ENCODE peak calls at places on chromosomes 3 and 15, in four cellular contexts. R is pancreas, Y is adrenal gland, T is tibial artery. J is an unnamed sample.

GRCh38 chr3:185549111-185549510 is 3.3 kb downstream of the LIPH start:
- DNase-seq in Y (peak), R (peak), T (no peak), J (no peak)

GRCh38 chr3:30751610-30752299 is 142.7 kb downstream of the GADL1 start:
- DNase-seq in R (peak), T (no peak), Y (peak), J (peak)

GRCh38 chr15:97235285-97235985 is 725.1 kb upstream of the ARRDC4 start:
- DNase-seq in Y (peak), R (peak), T (no peak), J (peak)

GRCh38 chr3:68931406-68932149 is 769 bp downstream of the TAFA4 start:
- DNase-seq in T (no peak), R (peak), Y (no peak), J (no peak)

GRCh38 chr3:125967156-125967555 is 1.8 kb upstream of the ROPN1B start:
- DNase-seq in R (no peak), Y (no peak), T (no peak), J (no peak)

GRCh38 chr3:185382154-185382553 is 19.2 kb downstream of the MAP3K13 start:
- DNase-seq in T (no peak), R (no peak), Y (no peak), J (no peak)

GRCh38 chr3:4904801-4905695 is 74.2 kb upstream of the BHLHE40 start:
- DNase-seq in R (no peak), T (no peak), Y (no peak), J (no peak)

GRCh38 chr15:70099966-70100494 is 2.3 kb upstream of the TLE3 start:
- DNase-seq in Y (no peak), T (no peak), R (no peak), J (no peak)

GRCh38 chr3:14836049-14836468 is 17.3 kb downstream of the FGD5 start:
- DNase-seq in R (peak), Y (peak), T (peak), J (peak)

GRCh38 chr3:64352596-64352989 is 127.3 kb upstream of the PRICKLE2 start:
- DNase-seq in T (no peak), Y (no peak), R (no peak), J (no peak)

GRCh38 chr3:28081533-28081947 is 159.9 kb upstream of the CMC1 start:
- DNase-seq in T (no peak), R (no peak), Y (no peak), J (no peak)

GRCh38 chr3:117059054-117059989 is 349.7 kb downstream of the TUSC7 start:
- DNase-seq in Y (peak), T (no peak), R (no peak), J (no peak)

GRCh38 chr15:94387854-94388441 is 156.6 kb downstream of the MCTP2 start:
- DNase-seq in T (no peak), R (no peak), Y (no peak), J (no peak)

GRCh38 chr15:48751595-48751994 is 59.3 kb downstream of the CEP152 start:
- DNase-seq in T (no peak), Y (no peak), R (no peak), J (no peak)

GRCh38 chr3:66353530-66353929 is 132.7 kb downstream of the SLC25A26 start:
- DNase-seq in Y (no peak), T (no peak), R (no peak), J (no peak)

GRCh38 chr15:101490408-101490891 is 943 bp upstream of the PCSK6 start:
- DNase-seq in T (no peak), Y (no peak), R (no peak), J (no peak)

GRCh38 chr15:29348308-29348914 is 78.8 kb upstream of the NSMCE3 start:
- DNase-seq in Y (peak), R (peak), T (no peak), J (no peak)

GRCh38 chr3:154921351-154921750 is 158.8 kb upstream of the MME start:
- DNase-seq in Y (no peak), R (no peak), T (no peak), J (no peak)

GRCh38 chr3:112007641-112008040 is 8.9 kb downstream of the TAGLN3 start:
- DNase-seq in Y (no peak), T (no peak), R (no peak), J (no peak)

GRCh38 chr3:170024581-170024980 is 13.2 kb upstream of the GPR160 start:
- DNase-seq in R (no peak), T (no peak), Y (no peak), J (no peak)

GRCh38 chr15:89429023-89429422 is 67.4 kb downstream of the RHCG start:
- DNase-seq in T (no peak), Y (no peak), R (no peak), J (no peak)

GRCh38 chr3:101266566-101266965 is 53.8 kb downstream of the IMPG2 start:
- DNase-seq in Y (no peak), R (no peak), T (no peak), J (no peak)

GRCh38 chr3:112437146-112438022 is 61.9 kb downstream of the BTLA start:
- DNase-seq in R (no peak), T (no peak), Y (no peak), J (no peak)

GRCh38 chr3:19559724-19560442 is 374.1 kb downstream of the EFHB start:
- DNase-seq in Y (no peak), T (no peak), R (no peak), J (no peak)

GRCh38 chr15:48413304-48413703 is 82.1 kb downstream of the DUT start:
- DNase-seq in T (no peak), Y (no peak), R (no peak), J (no peak)

GRCh38 chr15:45183511-45183910 is 4.3 kb downstream of the SHF start:
- DNase-seq in T (no peak), Y (no peak), R (no peak), J (no peak)

GRCh38 chr15:65312400-65312916 is 8.0 kb downstream of the RNU5B-1 start:
- DNase-seq in Y (peak), R (no peak), T (no peak), J (peak)

GRCh38 chr15:55526559-55527036 is 18.6 kb upstream of the DNAAF4 start:
- DNase-seq in Y (peak), R (peak), T (no peak), J (no peak)

GRCh38 chr3:48016336-48016973 is at the start of gene MAP4:
- DNase-seq in R (no peak), Y (no peak), T (no peak), J (no peak)

GRCh38 chr3:155188036-155188435 is 105.4 kb downstream of the STRIT1 start:
- DNase-seq in Y (no peak), T (no peak), R (no peak), J (no peak)

GRCh38 chr15:41154412-41154811 is 38.3 kb upstream of the INO80 start:
- DNase-seq in T (no peak), Y (peak), R (no peak), J (no peak)

GRCh38 chr3:195755391-195755790 is 34.6 kb downstream of the MUC20 start:
- DNase-seq in T (peak), Y (no peak), R (no peak), J (no peak)

GRCh38 chr3:7388026-7388425 is 527.1 kb downstream of the GRM7 start:
- DNase-seq in R (no peak), T (no peak), Y (no peak), J (no peak)

GRCh38 chr3:54862526-54862925 is 65.3 kb downstream of the LRTM1 start:
- DNase-seq in R (no peak), T (no peak), Y (no peak), J (no peak)

GRCh38 chr3:107117922-107118576 is 259.2 kb upstream of the CCDC54 start:
- DNase-seq in Y (peak), T (no peak), R (no peak), J (no peak)

GRCh38 chr3:148950806-148951205 is 40.5 kb upstream of the GYG1 start:
- DNase-seq in T (no peak), Y (no peak), R (no peak), J (no peak)
- TF ChIP-seq CTCF in T (no peak), Y (no peak), R (no peak), J (peak)

DNA sequence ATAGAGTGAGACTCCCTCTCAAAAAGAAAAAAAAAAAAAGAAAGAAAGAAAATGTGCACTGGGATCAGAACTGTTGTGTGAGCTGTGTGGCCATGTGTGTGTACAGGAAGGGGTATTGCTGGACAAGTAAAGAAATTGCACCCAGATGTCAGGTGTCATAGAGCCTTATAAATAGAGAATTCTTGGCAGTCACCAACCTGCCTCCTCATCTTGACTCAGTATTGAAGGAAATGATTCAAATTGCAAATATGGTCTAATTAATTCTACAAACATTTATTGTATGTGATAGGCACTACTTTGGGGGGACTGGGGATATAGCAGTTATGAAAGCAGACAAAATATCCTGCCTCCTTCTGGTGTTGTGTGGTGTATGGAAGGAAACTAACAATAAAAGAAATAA is 243.8 kb upstream of the TTC14 start:
- DNase-seq in R (no peak), T (no peak), Y (no peak), J (no peak)
- H3K27ac ChIP-seq in R (no peak), T (no peak), Y (no peak), J (no peak)

DNA sequence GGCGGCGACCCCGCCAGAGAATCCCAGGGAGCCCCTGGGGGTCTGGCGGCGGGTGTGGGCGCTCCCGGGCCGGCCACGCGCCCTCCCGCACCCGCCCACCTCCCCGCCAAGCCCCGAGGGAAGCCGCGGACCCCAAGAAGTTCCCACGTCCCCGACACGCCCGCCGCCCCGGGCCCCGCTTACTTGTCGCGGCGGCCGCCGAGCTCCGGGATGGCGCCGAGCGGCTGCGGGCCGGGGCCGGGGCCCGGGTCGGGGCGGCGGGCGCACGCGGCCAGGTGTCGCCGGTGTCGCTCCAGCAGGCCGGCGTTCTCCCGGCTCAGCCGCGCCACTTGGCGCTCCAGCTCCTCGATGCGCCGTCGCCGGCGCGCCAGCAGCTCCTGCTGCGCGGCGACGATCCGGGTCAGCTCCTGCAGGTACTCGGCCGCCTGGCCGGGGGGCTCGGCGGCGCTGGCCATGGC is 137.6 kb downstream of the NUP210 start:
- DNase-seq in Y (no peak), R (peak), T (peak), J (no peak)
- H3K4me3 ChIP-seq in Y (peak), R (peak), T (peak), J (peak)

GRCh38 chr3:122307288-122307687 is 17.8 kb upstream of the CSTA start:
- DNase-seq in Y (no peak), R (no peak), T (no peak), J (no peak)

GRCh38 chr3:122310361-122310760 is 14.7 kb upstream of the CSTA start:
- DNase-seq in R (no peak), Y (no peak), T (no peak), J (no peak)

GRCh38 chr3:122306622-122306953 is 18.5 kb upstream of the CSTA start:
- DNase-seq in T (no peak), R (no peak), Y (no peak), J (no peak)

GRCh38 chr3:122307987-122308386 is 17.1 kb upstream of the CSTA start:
- DNase-seq in R (no peak), T (no peak), Y (no peak), J (no peak)

DNA sequence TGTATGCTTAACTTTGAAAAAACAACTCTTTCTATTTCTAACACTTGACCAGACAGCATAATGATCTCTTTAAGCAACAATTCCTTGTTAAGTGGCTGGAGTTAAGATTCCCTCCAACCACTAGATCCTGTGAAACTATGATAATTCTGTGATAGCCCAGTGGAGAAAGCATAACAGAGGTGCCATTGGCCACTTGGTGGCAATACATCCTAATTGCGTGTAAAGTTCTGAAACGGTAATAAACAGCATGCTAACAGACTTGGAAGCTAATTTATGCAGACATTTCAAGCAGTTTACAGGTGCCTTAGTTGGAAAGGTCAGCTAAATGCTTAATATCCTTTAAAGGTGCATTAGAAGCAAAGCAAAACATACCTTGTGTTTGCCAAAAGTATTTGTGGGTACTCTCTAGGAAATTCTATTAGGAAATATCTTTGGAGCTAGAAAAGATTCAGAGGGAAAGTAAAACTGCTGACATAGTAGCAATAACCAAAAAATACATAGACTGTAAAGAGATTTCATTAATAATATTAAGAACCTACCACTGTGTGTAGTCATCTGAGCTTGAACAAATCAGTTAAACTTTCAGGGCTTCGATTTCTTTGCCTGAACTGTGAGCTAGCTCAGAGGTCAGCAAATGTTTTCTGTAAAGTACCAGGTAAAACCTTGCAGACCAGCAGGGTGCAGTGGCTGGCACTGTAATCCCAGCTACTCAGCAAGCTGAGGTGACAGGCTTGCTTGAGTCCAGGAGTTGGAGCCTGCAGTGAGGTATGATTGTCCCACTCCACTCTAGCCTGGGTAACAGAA is 19.0 kb upstream of the CSTA start:
- DNase-seq in R (peak), Y (peak), T (no peak), J (no peak)
- TF ChIP-seq CTCF in R (no peak), Y (no peak), T (no peak), J (no peak)

GRCh38 chr3:15889936-15890335 is 92.2 kb upstream of the ANKRD28 start:
- DNase-seq in Y (no peak), T (no peak), R (no peak), J (no peak)

GRCh38 chr3:15892828-15893227 is 95.0 kb upstream of the ANKRD28 start:
- DNase-seq in Y (no peak), T (no peak), R (no peak), J (no peak)

GRCh38 chr3:15896500-15896899 is 98.7 kb upstream of the ANKRD28 start:
- DNase-seq in Y (no peak), R (no peak), T (no peak), J (no peak)

GRCh38 chr3:15892311-15892710 is 94.5 kb upstream of the ANKRD28 start:
- DNase-seq in T (no peak), Y (no peak), R (no peak), J (no peak)

GRCh38 chr3:15894382-15894781 is 96.6 kb upstream of the ANKRD28 start:
- DNase-seq in T (no peak), Y (no peak), R (no peak), J (no peak)
- H3K27ac ChIP-seq in T (peak), Y (no peak), R (no peak), J (peak)

DNA sequence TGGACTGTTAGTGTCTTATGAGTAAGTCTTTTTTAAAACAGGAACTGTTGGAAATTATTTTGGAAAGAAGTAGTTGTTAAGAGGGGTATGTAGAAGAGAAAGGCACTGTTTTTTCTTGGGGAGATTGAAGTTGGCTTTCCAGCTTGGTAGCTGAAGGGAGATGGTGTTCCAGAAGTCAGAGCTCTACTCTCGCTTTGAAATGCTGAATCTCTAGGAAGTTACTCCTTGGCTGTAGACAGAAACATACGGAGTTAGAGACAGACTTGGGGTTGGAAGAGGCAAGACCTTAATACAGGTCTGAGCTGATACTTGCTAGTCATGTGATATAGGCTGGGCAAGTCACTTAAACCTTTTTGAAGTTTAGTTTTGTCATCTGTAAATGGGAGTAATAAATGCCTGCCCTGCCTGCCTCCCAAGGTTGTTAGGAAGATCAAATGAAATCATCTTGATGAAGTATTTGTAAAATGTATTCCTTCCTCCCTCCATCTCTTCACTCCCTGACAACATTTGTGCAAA is 2.8 kb downstream of the PXK start:
- DNase-seq in T (no peak), Y (no peak), R (no peak), J (no peak)
- H3K4me3 ChIP-seq in T (no peak), Y (no peak), R (no peak), J (peak)

GRCh38 chr3:138690036-138690435 is 81.5 kb downstream of the FAIM start:
- DNase-seq in R (no peak), T (no peak), Y (no peak), J (no peak)
- TF ChIP-seq CTCF in R (no peak), T (no peak), Y (no peak), J (no peak)

GRCh38 chr3:149386299-149386606 is 8.8 kb upstream of the TM4SF1 start:
- DNase-seq in R (no peak), Y (no peak), T (no peak), J (no peak)
- H3K27ac ChIP-seq in R (peak), Y (no peak), T (peak), J (peak)

GRCh38 chr3:171703144-171703543 is 107.1 kb downstream of the PLD1 start:
- DNase-seq in T (no peak), Y (no peak), R (no peak), J (no peak)
- H3K4me3 ChIP-seq in T (no peak), Y (no peak), R (no peak), J (no peak)

DNA sequence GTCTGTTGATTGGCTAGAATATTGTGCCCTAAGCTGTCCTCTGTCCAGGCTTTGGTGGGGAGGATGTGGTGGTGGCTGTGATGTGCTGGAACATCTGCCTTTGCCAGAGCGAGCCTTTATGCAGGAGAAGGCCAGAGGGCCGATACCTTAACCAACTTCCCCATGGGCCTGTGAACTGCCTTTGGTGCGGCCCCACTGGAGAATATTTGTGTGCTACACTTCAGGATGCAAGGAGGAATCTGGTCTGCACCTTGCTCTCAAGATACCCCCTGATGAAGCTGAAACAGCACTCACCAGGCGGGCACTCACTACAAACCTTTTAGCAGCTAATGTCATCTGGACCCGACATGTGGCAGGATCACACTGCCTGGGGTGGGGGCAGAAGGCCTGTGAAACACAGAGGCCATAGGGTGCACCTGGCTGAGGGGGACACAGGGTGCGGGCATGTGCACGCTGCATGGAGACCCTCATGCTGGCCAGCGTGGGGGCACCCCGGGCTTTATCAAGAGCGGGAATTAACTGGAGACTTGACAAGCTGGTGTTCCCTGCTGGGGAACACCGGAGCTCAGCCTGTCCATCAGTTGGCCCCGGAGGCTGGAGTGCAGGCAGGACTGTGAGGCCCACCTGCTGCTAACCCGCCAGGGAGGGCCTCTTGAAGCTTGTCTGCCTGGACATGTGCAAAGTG is 16.4 kb downstream of the PRR23E start:
- DNase-seq in T (peak), R (no peak), Y (no peak), J (no peak)
- TF ChIP-seq CTCF in T (no peak), R (no peak), Y (no peak), J (no peak)

J was measured in left ventricle myocardium inferior.